ENCODE peak calls at places on chromosomes 16 and 17, in four cellular contexts. S, O, L and M are unnamed samples.

GRCh38 chr17:43601280-43602050 is 55.3 kb upstream of the ETV4 start:
- DNase-seq in L (peak), S (no peak), O (no peak), M (peak)

GRCh38 chr17:37570527-37571093 is 38.6 kb downstream of the SYNRG start:
- DNase-seq in L (peak), S (peak), O (peak), M (peak)

GRCh38 chr16:30715777-30716445 is 16.9 kb downstream of the SRCAP start:
- DNase-seq in L (peak), S (peak), O (no peak), M (no peak)

GRCh38 chr17:68355093-68355492 is 63.8 kb downstream of the ARSG start:
- DNase-seq in O (no peak), L (peak), S (peak), M (no peak)

GRCh38 chr17:5705876-5706420 is 121.6 kb upstream of the NLRP1 start:
- DNase-seq in S (no peak), L (no peak), O (no peak), M (no peak)

GRCh38 chr17:3885970-3886369 is 6.9 kb downstream of the CAMKK1 start:
- DNase-seq in S (peak), L (peak), O (no peak), M (peak)

GRCh38 chr16:27969574-27969973 is 93.9 kb downstream of the GSG1L start:
- DNase-seq in L (peak), O (no peak), S (no peak), M (no peak)

GRCh38 chr17:31339906-31340661 is 18.7 kb upstream of the EVI2A start:
- DNase-seq in S (peak), L (peak), O (no peak), M (no peak)

GRCh38 chr16:23282508-23282907 is 19.6 kb upstream of the SCNN1B start:
- DNase-seq in L (no peak), S (no peak), O (no peak), M (peak)

GRCh38 chr17:6748617-6749016 is 7.2 kb upstream of the XAF1 start:
- DNase-seq in O (no peak), S (no peak), L (no peak), M (no peak)

GRCh38 chr17:81378941-81379511 is 16.2 kb upstream of the BAHCC1 start:
- DNase-seq in O (no peak), L (no peak), S (no peak), M (no peak)

GRCh38 chr16:53094013-53094630 is 39.3 kb downstream of the CHD9 start:
- DNase-seq in O (no peak), S (no peak), L (no peak), M (no peak)

GRCh38 chr17:75346906-75347305 is 57.7 kb upstream of the SLC25A19 start:
- DNase-seq in L (peak), O (peak), S (peak), M (peak)

GRCh38 chr16:17026600-17027242 is 444.0 kb downstream of the XYLT1 start:
- DNase-seq in L (no peak), S (no peak), O (no peak), M (no peak)

GRCh38 chr16:19130852-19131808 is 17.4 kb downstream of the ITPRIPL2 start:
- DNase-seq in O (no peak), L (peak), S (peak), M (peak)

GRCh38 chr17:2043785-2044184 is 2.0 kb downstream of the OVCA2 start:
- DNase-seq in S (peak), O (no peak), L (peak), M (peak)

GRCh38 chr17:76783146-76783545 is 45.2 kb downstream of the MFSD11 start:
- DNase-seq in S (no peak), L (no peak), O (no peak), M (no peak)

GRCh38 chr17:32475258-32475657 is 11.5 kb upstream of the CDK5R1 start:
- DNase-seq in L (no peak), S (no peak), O (no peak), M (no peak)

GRCh38 chr16:11621920-11622651 is 35.4 kb upstream of the LITAF start:
- DNase-seq in O (no peak), L (no peak), S (no peak), M (no peak)

GRCh38 chr17:67557052-67557845 is 160.5 kb upstream of the NOL11 start:
- DNase-seq in S (peak), L (no peak), O (no peak), M (no peak)

GRCh38 chr16:84177740-84178070 is 9.2 kb downstream of the TAF1C start:
- DNase-seq in L (peak), S (peak), O (no peak), M (no peak)

GRCh38 chr16:23145186-23145585 is 4.1 kb downstream of the USP31 start:
- DNase-seq in S (no peak), O (no peak), L (no peak), M (peak)

GRCh38 chr16:75550211-75550662 is 5.8 kb downstream of the TMEM231 start:
- DNase-seq in L (peak), O (no peak), S (peak), M (peak)

GRCh38 chr16:84832488-84833141 is 12.8 kb downstream of the CRISPLD2 start:
- DNase-seq in S (peak), O (no peak), L (peak), M (no peak)

GRCh38 chr16:22369221-22369811 is 5.1 kb downstream of the CDR2 start:
- DNase-seq in S (peak), L (peak), O (no peak), M (no peak)

GRCh38 chr16:85902366-85903155 is 3.6 kb downstream of the IRF8 start:
- DNase-seq in O (no peak), S (no peak), L (no peak), M (no peak)

GRCh38 chr17:78806451-78806850 is 24.4 kb upstream of the CYTH1 start:
- DNase-seq in S (no peak), L (no peak), O (no peak), M (peak)

GRCh38 chr17:54435966-54436365 is 464.7 kb upstream of the TOM1L1 start:
- DNase-seq in O (no peak), L (no peak), S (no peak), M (no peak)

GRCh38 chr17:82333279-82334171 is at the start of gene SECTM1:
- DNase-seq in L (peak), S (peak), O (no peak), M (no peak)

GRCh38 chr16:67296422-67296821 is 17.1 kb downstream of the PLEKHG4 start:
- DNase-seq in S (peak), O (no peak), L (peak), M (no peak)

GRCh38 chr16:7161886-7162285 is 170.8 kb upstream of the RBFOX1 start:
- DNase-seq in L (no peak), O (no peak), S (no peak), M (no peak)

GRCh38 chr17:48816774-48817590 is at the start of gene TTLL6:
- DNase-seq in L (peak), S (peak), O (peak), M (peak)

GRCh38 chr17:7001562-7001961 is 5.7 kb downstream of the ALOX12 start:
- DNase-seq in O (no peak), L (no peak), S (no peak), M (peak)

GRCh38 chr17:65664296-65664695 is 102.8 kb upstream of the AXIN2 start:
- DNase-seq in S (no peak), O (no peak), L (peak), M (no peak)

GRCh38 chr17:67779098-67779672 is 46.1 kb upstream of the BPTF start:
- DNase-seq in O (peak), S (peak), L (peak), M (peak)

GRCh38 chr16:9836118-9836736 is 346.0 kb downstream of the GRIN2A start:
- DNase-seq in L (no peak), S (no peak), O (peak), M (no peak)

GRCh38 chr16:53714080-53715050 is 10.4 kb downstream of the FTO start:
- DNase-seq in O (no peak), S (no peak), L (no peak), M (peak)

GRCh38 chr16:30722443-30722842 is 23.5 kb downstream of the SRCAP start:
- DNase-seq in S (no peak), O (no peak), L (no peak), M (no peak)

GRCh38 chr17:75404739-75405364 is 626 bp downstream of the GRB2 start:
- DNase-seq in L (peak), S (peak), O (no peak), M (peak)

GRCh38 chr17:28706471-28707338 is 5.0 kb downstream of the PROCA1 start:
- DNase-seq in O (no peak), S (no peak), L (no peak), M (peak)

DNA sequence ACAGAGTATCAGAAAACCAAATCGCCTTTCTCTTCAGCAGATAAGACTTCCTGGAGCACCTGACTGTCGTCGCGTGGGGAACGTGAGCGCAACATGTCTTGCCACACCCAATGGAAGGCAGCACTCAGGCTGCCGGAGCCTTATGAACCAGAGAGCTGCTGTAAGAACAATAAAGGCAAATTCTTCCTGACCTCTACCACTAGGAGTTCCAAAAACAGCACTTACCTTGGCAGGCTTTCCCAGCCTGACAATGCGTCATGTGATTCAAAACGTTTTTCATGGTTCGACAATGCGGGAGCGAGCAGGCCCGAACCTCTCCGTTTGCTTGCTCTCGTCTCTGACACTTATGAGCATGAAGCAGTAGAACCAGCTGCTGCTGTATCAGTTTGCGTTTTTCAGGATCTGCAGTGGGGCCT is 75.8 kb upstream of the TRAP1 start:
- DNase-seq in O (no peak), L (no peak), S (no peak), M (peak)
- H3K4me3 ChIP-seq in O (no peak), L (no peak), S (no peak), M (no peak)

DNA sequence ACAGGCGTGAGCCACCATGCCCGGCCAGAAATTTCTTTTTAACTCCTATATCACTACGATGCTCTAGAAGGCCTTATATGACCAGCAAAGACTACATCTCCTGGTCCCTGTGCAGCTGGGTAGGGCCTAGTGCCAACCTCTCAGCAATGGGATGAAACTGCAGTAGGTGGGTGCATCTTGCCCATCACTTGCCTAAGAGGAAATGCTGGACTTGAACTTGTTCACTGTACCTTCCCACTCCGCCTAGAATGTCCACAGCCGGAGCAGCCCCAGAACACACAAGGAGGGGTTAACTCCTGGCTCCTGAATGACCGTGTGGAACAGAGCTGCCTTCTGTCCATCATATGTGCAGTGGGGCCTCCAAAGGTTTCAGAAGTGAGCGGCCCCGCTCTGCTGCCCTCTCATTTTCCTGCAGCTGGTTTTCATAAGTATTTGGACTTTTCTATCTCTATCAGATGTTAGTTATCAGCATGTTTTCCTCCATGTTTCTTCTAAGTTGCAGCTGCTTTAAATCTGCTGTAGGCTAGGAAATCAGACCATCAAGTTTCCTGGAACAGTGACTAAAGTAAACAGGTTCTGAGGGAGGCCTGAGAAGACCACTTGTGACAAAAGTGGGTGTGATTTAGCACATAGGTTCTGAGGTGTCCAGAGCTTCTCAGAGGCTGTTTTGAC is 52.5 kb downstream of the WSB1 start:
- DNase-seq in L (no peak), O (no peak), S (no peak), M (no peak)
- H3K4ac ChIP-seq in L (no peak), O (no peak), S (no peak), M (peak)

DNA sequence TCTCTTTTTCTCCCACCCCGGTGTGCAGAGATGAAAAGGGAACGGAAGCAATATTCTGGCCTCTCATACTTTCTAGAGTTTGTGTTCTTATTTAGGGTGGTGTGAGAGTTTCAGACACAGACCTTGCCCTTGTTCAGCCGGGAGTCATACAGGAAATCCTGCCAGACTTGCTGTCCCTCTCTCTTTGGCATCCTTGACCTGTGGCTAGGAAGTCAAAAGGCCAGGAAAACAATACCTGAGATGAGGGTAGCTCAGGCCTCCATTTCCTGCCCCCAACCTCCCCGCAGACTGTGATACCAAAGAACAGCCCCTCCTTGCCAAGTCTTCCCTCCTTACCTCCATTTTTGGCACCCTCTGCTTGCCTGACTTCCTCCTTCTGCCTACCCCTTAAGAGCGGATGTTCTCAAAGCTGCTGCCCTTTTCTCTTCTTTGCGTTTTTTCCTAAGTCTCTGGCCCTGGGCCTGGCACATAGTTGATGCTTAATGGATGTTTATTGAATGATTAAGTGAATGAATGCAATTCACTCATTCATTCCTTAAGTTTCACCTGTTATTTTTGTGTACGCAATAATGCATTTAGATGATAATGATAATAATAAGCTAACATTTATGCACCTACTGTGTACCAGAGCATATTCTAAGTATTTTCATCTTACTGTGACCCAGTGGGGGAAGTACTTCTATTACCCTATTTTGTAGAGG is 4.6 kb downstream of the CCL5 start:
- DNase-seq in O (no peak), L (no peak), S (no peak), M (no peak)
- H3K4me3 ChIP-seq in O (no peak), L (no peak), S (no peak), M (no peak)

DNA sequence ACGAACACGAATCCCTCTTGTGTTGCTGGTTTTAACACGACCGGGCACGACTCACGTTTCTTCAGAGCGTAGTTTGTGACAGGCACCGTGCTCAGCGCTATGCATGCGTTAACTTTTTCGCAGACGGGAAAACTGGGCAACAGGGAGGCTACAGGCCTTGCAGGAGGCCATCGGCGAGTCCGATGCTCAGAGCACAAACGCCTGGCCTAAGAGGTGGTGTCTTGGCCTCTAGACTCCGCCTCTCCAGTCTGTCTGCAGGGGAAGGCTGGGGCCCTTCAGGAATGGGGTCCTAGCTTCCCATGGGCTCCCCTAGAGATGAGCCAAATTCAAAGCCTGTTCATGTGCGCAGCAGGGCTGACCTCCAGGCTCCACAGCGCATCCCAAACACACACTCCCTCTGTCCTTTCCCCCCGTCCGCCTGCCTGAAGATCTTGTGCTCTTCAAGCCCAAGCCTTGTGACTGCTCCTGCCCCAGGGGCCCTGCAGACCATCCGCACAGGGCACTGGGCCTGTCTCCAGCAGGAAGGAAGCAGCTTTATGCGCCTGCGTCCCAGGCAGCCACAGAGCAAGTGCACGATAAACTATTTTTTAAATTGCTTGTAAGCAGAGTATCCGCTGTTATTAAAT is 3.1 kb downstream of the CLCN7 start:
- DNase-seq in O (no peak), S (no peak), L (no peak), M (no peak)
- H3K4ac ChIP-seq in O (no peak), S (no peak), L (no peak), M (no peak)